ENCODE peak calls at places on chromosome 22, in seven cellular contexts. One of them, this sample, is unnamed.

GRCh38 chr22:26535499-26535898 is 23.2 kb upstream of the TFIP11 start:
- DNase-seq in body of pancreas: no peak
- DNase-seq in sigmoid colon: no peak
- DNase-seq in erythroblast: no peak
- DNase-seq in H54: no peak
- DNase-seq in suprapubic skin: no peak
- DNase-seq in A549: no peak
- DNase-seq in this sample: no peak

GRCh38 chr22:24099661-24100060 is 81.6 kb upstream of the SUSD2 start:
- DNase-seq in A549: no peak
- DNase-seq in suprapubic skin: peak
- DNase-seq in H54: no peak
- DNase-seq in sigmoid colon: peak
- DNase-seq in erythroblast: no peak
- DNase-seq in body of pancreas: no peak
- DNase-seq in this sample: no peak

GRCh38 chr22:49235463-49236300 is 592.0 kb downstream of the BRD1 start:
- DNase-seq in erythroblast: no peak
- DNase-seq in suprapubic skin: peak
- DNase-seq in A549: peak
- DNase-seq in sigmoid colon: no peak
- DNase-seq in H54: no peak
- DNase-seq in body of pancreas: no peak
- DNase-seq in this sample: no peak

GRCh38 chr22:23847991-23848864 is 9.4 kb upstream of the DERL3 start:
- DNase-seq in erythroblast: no peak
- DNase-seq in A549: no peak
- DNase-seq in body of pancreas: no peak
- DNase-seq in sigmoid colon: no peak
- DNase-seq in suprapubic skin: no peak
- DNase-seq in H54: no peak
- DNase-seq in this sample: no peak

GRCh38 chr22:48960981-48961655 is 866.6 kb downstream of the BRD1 start:
- DNase-seq in erythroblast: no peak
- DNase-seq in suprapubic skin: peak
- DNase-seq in body of pancreas: no peak
- DNase-seq in H54: no peak
- DNase-seq in sigmoid colon: peak
- DNase-seq in A549: no peak
- DNase-seq in this sample: no peak

GRCh38 chr22:48536691-48537591 is 1290.7 kb downstream of the BRD1 start:
- DNase-seq in suprapubic skin: no peak
- DNase-seq in A549: no peak
- DNase-seq in H54: no peak
- DNase-seq in erythroblast: no peak
- DNase-seq in body of pancreas: peak
- DNase-seq in sigmoid colon: peak
- DNase-seq in this sample: no peak

GRCh38 chr22:50260801-50261614 is 475 bp downstream of the MAPK12 start:
- DNase-seq in A549: peak
- DNase-seq in H54: no peak
- DNase-seq in body of pancreas: peak
- DNase-seq in sigmoid colon: no peak
- DNase-seq in suprapubic skin: no peak
- DNase-seq in erythroblast: peak
- DNase-seq in this sample: peak

GRCh38 chr22:42760806-42761565 is 40.3 kb upstream of the A4GALT start:
- DNase-seq in sigmoid colon: no peak
- DNase-seq in A549: no peak
- DNase-seq in body of pancreas: no peak
- DNase-seq in suprapubic skin: no peak
- DNase-seq in H54: no peak
- DNase-seq in erythroblast: no peak
- DNase-seq in this sample: no peak

GRCh38 chr22:25081409-25081824 is 118.2 kb upstream of the CRYBB3 start:
- DNase-seq in H54: peak
- DNase-seq in A549: peak
- DNase-seq in erythroblast: peak
- DNase-seq in suprapubic skin: no peak
- DNase-seq in body of pancreas: peak
- DNase-seq in sigmoid colon: no peak
- DNase-seq in this sample: no peak

GRCh38 chr22:31891366-31892079 is 52.8 kb upstream of the YWHAH start:
- DNase-seq in sigmoid colon: no peak
- DNase-seq in A549: no peak
- DNase-seq in erythroblast: peak
- DNase-seq in H54: no peak
- DNase-seq in body of pancreas: no peak
- DNase-seq in suprapubic skin: no peak
- DNase-seq in this sample: no peak

GRCh38 chr22:25475554-25476022 is 88.9 kb upstream of the GRK3 start:
- DNase-seq in erythroblast: no peak
- DNase-seq in A549: peak
- DNase-seq in suprapubic skin: no peak
- DNase-seq in body of pancreas: no peak
- DNase-seq in sigmoid colon: peak
- DNase-seq in H54: no peak
- DNase-seq in this sample: no peak

GRCh38 chr22:37662039-37662438 is 3.5 kb downstream of the PDXP start:
- DNase-seq in sigmoid colon: no peak
- DNase-seq in H54: no peak
- DNase-seq in erythroblast: no peak
- DNase-seq in body of pancreas: no peak
- DNase-seq in suprapubic skin: no peak
- DNase-seq in A549: no peak
- DNase-seq in this sample: no peak

GRCh38 chr22:33380789-33381530 is 322.8 kb upstream of the SYN3 start:
- DNase-seq in erythroblast: no peak
- DNase-seq in H54: peak
- DNase-seq in A549: peak
- DNase-seq in suprapubic skin: no peak
- DNase-seq in body of pancreas: no peak
- DNase-seq in sigmoid colon: no peak
- DNase-seq in this sample: no peak

DNA sequence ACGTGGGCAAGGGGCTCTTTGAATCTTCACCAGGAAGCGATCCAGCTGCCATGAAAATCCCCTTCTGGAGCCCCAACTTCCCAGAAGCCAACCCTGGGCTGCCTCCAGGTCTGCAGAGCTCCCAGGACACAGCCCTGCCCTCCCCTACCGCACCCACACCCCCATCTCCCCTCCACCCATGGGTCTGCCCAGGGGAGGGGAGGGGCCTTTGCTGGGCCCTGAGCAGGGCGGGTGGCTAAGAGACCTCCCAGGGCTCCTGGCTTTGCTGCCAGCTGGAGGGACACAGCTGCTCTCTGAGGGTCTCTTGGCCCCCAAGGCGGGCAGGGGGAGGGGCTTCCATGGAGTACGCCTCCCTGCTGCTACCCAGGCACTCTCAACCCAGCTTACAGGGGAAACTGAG is 64.1 kb downstream of the WNT7B start:
- DNase-seq in H54: no peak
- DNase-seq in sigmoid colon: no peak
- DNase-seq in body of pancreas: no peak
- DNase-seq in A549: peak
- DNase-seq in erythroblast: no peak
- DNase-seq in suprapubic skin: no peak
- DNase-seq in this sample: no peak
- TF ChIP-seq POLR2A in H54: no peak
- TF ChIP-seq POLR2A in sigmoid colon: no peak
- TF ChIP-seq POLR2A in body of pancreas: no peak
- TF ChIP-seq POLR2A in A549: no peak
- TF ChIP-seq POLR2A in erythroblast: no peak
- TF ChIP-seq POLR2A in suprapubic skin: no peak
- TF ChIP-seq POLR2A in this sample: no peak

GRCh38 chr22:39502109-39502788 is at the start of gene MIEF1:
- DNase-seq in erythroblast: peak
- DNase-seq in H54: peak
- DNase-seq in body of pancreas: peak
- DNase-seq in sigmoid colon: peak
- DNase-seq in suprapubic skin: peak
- DNase-seq in A549: peak
- DNase-seq in this sample: peak
- TF ChIP-seq POLR2A in erythroblast: peak
- TF ChIP-seq POLR2A in H54: peak
- TF ChIP-seq POLR2A in body of pancreas: peak
- TF ChIP-seq POLR2A in sigmoid colon: peak
- TF ChIP-seq POLR2A in suprapubic skin: no peak
- TF ChIP-seq POLR2A in A549: peak
- TF ChIP-seq POLR2A in this sample: peak

DNA sequence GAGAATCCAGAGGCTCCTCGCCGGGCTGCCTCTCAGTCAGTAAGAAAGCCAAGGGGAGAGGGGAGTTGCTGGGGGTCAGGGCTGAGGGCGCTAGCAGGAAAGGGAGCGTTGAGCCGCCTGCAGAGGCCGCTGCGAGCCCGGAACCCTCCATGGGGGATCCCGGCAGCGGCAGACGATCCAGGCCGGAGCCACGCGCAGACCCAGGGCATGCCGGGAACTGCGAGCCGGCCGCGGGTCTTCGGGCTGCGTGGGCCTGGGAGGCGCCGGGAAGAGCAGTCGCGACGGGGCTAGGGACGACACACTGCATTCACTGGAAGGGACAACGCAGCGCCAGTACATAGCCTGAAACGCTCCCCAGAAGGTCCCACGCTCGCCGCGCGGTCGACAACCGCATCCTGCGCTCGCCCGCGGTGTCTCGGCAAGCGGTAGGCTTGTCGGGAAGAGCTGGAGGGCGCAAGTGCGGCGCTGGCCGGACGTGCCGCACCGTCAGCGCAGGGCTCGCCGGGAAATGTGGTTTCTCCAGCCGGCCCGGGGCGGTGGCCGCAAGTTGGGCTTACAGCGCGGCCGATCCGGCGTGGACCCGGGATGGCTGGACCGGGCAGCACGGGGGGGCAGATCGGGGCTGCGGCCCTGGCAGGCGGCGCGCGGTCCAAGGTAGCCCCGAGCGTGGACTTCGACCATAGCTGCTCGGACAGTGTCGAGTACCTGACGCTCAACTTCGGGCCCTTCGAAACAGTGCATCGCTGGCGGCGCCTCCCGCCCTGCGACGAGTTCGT is at the start of gene LZTR1:
- DNase-seq in H54: peak
- DNase-seq in body of pancreas: peak
- DNase-seq in suprapubic skin: peak
- DNase-seq in sigmoid colon: peak
- DNase-seq in erythroblast: peak
- DNase-seq in A549: peak
- DNase-seq in this sample: peak
- TF ChIP-seq POLR2A in H54: peak
- TF ChIP-seq POLR2A in body of pancreas: peak
- TF ChIP-seq POLR2A in suprapubic skin: no peak
- TF ChIP-seq POLR2A in sigmoid colon: peak
- TF ChIP-seq POLR2A in erythroblast: peak
- TF ChIP-seq POLR2A in A549: peak
- TF ChIP-seq POLR2A in this sample: peak

GRCh38 chr22:45885941-45886395 is 91.0 kb downstream of the WNT7B start:
- DNase-seq in H54: no peak
- DNase-seq in erythroblast: no peak
- DNase-seq in body of pancreas: peak
- DNase-seq in A549: no peak
- DNase-seq in sigmoid colon: peak
- DNase-seq in suprapubic skin: peak
- DNase-seq in this sample: no peak
- TF ChIP-seq POLR2A in H54: no peak
- TF ChIP-seq POLR2A in erythroblast: no peak
- TF ChIP-seq POLR2A in body of pancreas: no peak
- TF ChIP-seq POLR2A in A549: no peak
- TF ChIP-seq POLR2A in sigmoid colon: no peak
- TF ChIP-seq POLR2A in suprapubic skin: no peak
- TF ChIP-seq POLR2A in this sample: no peak

This sample was measured in GM12892.